ENCODE peak calls at places on chromosomes 13 and 19, in ten cellular contexts. R is spleen, V is tibial nerve, Y is Peyer's patch, L is transverse colon, S is ovary, H is right lobe of liver, Q is IMR-90, C is thyroid gland, Z is lower leg skin. D is an unnamed sample.

GRCh38 chr19:40803857-40804782 is 5.1 kb downstream of the EGLN2 start:
- DNase-seq in C (peak; percentile 87), L (peak; percentile 83), H (no peak), S (no peak), Z (no peak), Q (no peak), Y (peak; percentile 90), R (peak; percentile 90), V (no peak), D (peak; percentile 55)

GRCh38 chr13:78826312-78826711 is 167.4 kb upstream of the OBI1 start:
- DNase-seq in S (no peak), Z (no peak), C (no peak), L (no peak), Y (no peak), H (no peak), V (no peak), R (no peak), Q (no peak), D (no peak)

GRCh38 chr19:30649934-30650614 is 277.9 kb downstream of the ZNF536 start:
- DNase-seq in Y (no peak), R (no peak), C (peak; percentile 41), V (peak; percentile 40), H (no peak), Z (peak; percentile 74), L (no peak), S (no peak), Q (peak; percentile 51), D (no peak)

GRCh38 chr13:42086582-42086981 is 38.1 kb downstream of the DGKH start:
- DNase-seq in V (no peak), C (no peak), Z (no peak), S (no peak), L (no peak), Q (no peak), Y (no peak), H (no peak), R (no peak), D (no peak)

GRCh38 chr19:3479819-3480215 is 508 bp downstream of the SMIM24 start:
- DNase-seq in H (no peak), Q (no peak), S (no peak), R (no peak), Y (peak; percentile 78), C (no peak), V (no peak), L (no peak), Z (no peak), D (no peak)

GRCh38 chr19:1076951-1077350 is 10.0 kb downstream of the ARHGAP45 start:
- DNase-seq in R (peak; percentile 98), Y (peak; percentile 97), C (peak; percentile 81), Z (peak; percentile 94), L (peak; percentile 89), H (no peak), V (no peak), Q (no peak), S (no peak), D (peak; percentile 51)

GRCh38 chr13:47117268-47117667 is 220.4 kb upstream of the HTR2A start:
- DNase-seq in Z (no peak), V (no peak), Y (no peak), H (no peak), Q (peak; percentile 89), R (no peak), C (no peak), S (no peak), L (no peak), D (no peak)

GRCh38 chr13:64075543-64076271 is 2660.1 kb upstream of the PCDH20 start:
- DNase-seq in H (no peak), L (no peak), S (no peak), C (no peak), Z (no peak), Q (no peak), R (no peak), Y (no peak), V (no peak), D (no peak)

GRCh38 chr13:100542546-100543156 is 45.9 kb downstream of the GGACT start:
- DNase-seq in S (no peak), Y (peak; percentile 30), H (peak; percentile 43), L (no peak), Q (peak; percentile 64), Z (peak; percentile 76), V (no peak), R (no peak), C (no peak), D (no peak)

GRCh38 chr19:55189424-55189823 is 9.3 kb upstream of the SYT5 start:
- DNase-seq in S (no peak), Z (peak; percentile 93), C (no peak), L (peak; percentile 23), R (no peak), H (no peak), Q (peak; percentile 95), V (no peak), Y (no peak), D (no peak)

GRCh38 chr13:46994492-46994891 is 97.6 kb upstream of the HTR2A start:
- DNase-seq in C (no peak), L (no peak), R (no peak), H (no peak), V (no peak), S (no peak), Y (no peak), Q (no peak), Z (no peak), D (no peak)

GRCh38 chr19:47275866-47276461 is 1.3 kb downstream of the INAFM1 start:
- DNase-seq in C (peak; percentile 14), R (peak; percentile 81), V (peak; percentile 47), L (no peak), Z (peak; percentile 92), S (peak; percentile 73), Q (peak; percentile 57), Y (no peak), H (no peak), D (no peak)
- H3K4me3 ChIP-seq in C (no peak overlapping the region), R (no peak overlapping the region), V (peak overlapping the region; percentile 89), L (no peak overlapping the region), Z (no peak overlapping the region), S (peak overlapping the region; percentile 48), Q (no peak overlapping the region), Y (no peak overlapping the region), H (no peak overlapping the region), D (no peak overlapping the region)

DNA sequence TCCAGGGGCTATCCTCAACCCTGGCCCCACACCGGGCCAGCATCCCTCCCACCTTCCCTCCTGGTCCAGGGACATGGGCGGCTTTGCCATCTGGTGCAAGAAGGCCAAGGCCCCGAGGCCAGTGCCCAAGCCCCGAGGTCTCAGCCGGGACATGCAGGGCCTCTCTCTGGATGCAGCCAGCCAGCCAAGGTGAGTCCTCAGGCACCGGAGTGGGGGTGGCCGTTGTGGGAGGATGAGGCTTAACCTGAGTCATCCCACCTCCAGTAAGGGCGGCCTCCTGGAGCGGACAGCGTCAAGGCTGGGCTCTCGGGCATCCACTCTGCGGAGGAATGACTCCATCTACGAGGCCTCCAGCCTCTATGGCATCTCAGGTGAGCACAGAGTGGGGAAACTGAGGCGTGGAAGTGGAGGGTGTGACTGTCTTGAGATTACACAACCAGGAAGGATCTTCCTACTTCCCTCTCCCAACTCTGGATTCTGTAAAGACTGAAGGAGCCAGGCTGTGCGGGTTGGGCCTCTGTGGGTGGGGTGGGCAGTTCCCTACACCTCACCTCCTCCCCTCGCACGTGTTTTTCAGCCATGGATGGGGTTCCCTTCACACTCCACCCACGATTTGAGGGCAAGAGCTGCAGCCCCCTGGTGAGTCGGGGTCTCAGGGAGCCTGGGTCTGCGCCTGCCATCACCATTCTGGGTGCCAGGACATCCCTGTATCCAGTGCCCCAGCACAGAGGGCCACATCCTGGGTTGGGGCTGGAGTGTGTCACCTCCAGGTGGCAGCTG is 3.8 kb downstream of the MVB12A start:
- DNase-seq in S (no peak), L (no peak), V (no peak), Y (no peak), H (no peak), C (no peak), R (peak; percentile 76), Z (no peak), Q (no peak), D (no peak)
- TF ChIP-seq POLR2A in S (no peak), L (no peak), V (no peak), Y (no peak), H (no peak), C (no peak), R (no peak), Z (no peak), Q (no peak), D (no peak)

DNA sequence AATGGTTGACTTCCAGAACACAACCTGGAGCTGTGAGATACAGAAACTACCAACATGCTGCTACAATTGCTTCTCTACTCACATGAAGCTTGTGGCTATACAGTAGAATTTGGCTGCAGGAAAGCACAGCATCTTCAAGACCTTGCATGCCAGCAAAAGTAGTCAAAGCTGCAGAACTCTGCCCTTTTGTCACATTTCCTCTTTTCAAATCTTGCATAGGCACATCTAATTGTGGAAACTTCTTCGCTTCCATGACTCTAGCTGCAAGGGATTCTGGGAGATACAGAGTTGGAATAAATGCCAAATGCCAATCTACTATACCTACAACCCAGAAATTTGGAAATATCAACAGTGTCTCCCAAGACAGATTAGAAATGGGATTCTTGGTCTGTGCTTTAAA is 462.2 kb downstream of the FOXO1 start:
- DNase-seq in R (no peak), C (no peak), H (no peak), Y (no peak), S (no peak), Z (no peak), L (no peak), Q (no peak), V (no peak), D (no peak)
- H3K4me3 ChIP-seq in R (no peak overlapping the region), C (no peak overlapping the region), H (no peak overlapping the region), Y (no peak overlapping the region), S (no peak overlapping the region), Z (no peak overlapping the region), L (no peak overlapping the region), Q (no peak overlapping the region), V (no peak overlapping the region), D (no peak overlapping the region)

GRCh38 chr19:12364391-12365093 is 941 bp downstream of the ZNF442 start:
- DNase-seq in S (peak; percentile 47), Z (peak; percentile 87), Y (no peak), C (peak; percentile 22), R (peak; percentile 73), V (peak; percentile 20), H (peak; percentile 50), Q (peak; percentile 4), L (peak; percentile 15), D (no peak)

GRCh38 chr19:12365094-12365371 is 450 bp downstream of the ZNF442 start:
- DNase-seq in R (no peak), H (no peak), Y (no peak), Z (peak; percentile 86), V (no peak), C (peak; percentile 33), L (peak; percentile 20), S (no peak), Q (peak; percentile 22), D (no peak)

DNA sequence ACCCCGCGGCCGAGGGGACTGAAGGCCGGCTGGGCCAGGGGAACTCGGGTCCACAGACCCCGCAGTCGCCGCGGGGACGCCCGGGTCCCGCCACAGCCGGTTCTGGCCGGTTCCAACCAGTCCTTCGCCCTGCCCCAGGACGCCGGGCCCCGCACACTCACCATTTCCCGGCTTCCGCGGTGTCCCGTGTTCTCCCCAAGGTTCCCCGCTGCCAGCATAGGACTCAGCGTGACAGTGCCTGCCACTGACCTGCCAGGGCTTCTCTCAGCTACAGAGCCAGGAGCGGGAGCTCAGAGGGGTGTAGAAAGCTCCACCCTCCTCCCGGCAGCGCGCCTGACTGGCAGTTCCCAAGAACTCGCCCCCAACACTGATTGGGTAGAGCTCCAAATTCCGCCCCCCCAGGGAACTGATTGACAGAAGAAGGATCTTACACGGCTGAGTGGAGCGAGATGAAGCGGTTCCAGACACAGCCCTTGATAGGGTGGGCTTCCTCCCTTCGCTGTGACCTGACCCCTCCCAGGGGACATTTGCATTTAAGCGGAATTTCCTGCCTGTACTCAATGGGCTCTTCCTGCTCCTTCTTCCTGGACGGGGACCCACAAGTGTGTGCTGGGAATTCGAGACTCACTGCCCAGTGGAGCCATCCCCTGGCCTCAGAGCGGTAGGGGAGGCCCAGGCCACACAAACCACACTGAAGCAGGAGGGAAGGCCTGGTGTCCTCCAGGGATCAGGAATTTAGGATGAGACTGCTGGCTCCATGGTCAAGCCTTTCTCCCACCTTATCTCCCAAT is at the start of gene ZNF442:
- DNase-seq in L (peak; percentile 95), Y (peak; percentile 97), S (peak; percentile 95), C (peak; percentile 98), Z (peak; percentile 99), Q (peak; percentile 93), H (peak; percentile 99), R (peak; percentile 95), V (peak; percentile 99), D (peak; percentile 76)
- TF ChIP-seq POLR2A in L (peak; percentile 85), Y (peak; percentile 29), S (peak; percentile 87), C (peak; percentile 45), Z (peak; percentile 26), Q (peak; percentile 79), H (peak; percentile 98), R (no peak), V (peak; percentile 92), D (peak; percentile 82)

D was measured in esophagus squamous epithelium.